ENCODE peak calls at places on chromosomes 2 and 18, in eight cellular contexts. K is CD8-positive, alpha-beta T cell; Y is heart right ventricle; Z is transverse colon; E is Calu3; W is breast epithelium; Q is tibial artery; R is AG04450. C is an unnamed sample.

GRCh38 chr2:64359892-64360657 is 93.9 kb upstream of the LGALSL start:
- DNase-seq in K (no peak), Y (peak; percentile 63), Z (peak; percentile 84), E (peak; percentile 86), W (peak; percentile 83), Q (peak; percentile 95), R (peak; percentile 63), C (peak; percentile 50)

GRCh38 chr18:31931163-31931885 is 11.6 kb downstream of the TRAPPC8 start:
- DNase-seq in K (no peak), Y (no peak), Z (no peak), E (peak; percentile 12), W (no peak), Q (no peak), R (no peak), C (no peak)

GRCh38 chr2:30871980-30872789 is 64.9 kb upstream of the CAPN13 start:
- DNase-seq in K (no peak), Y (peak; percentile 29), Z (no peak), E (no peak), W (no peak), Q (no peak), R (no peak), C (no peak)

GRCh38 chr18:76398899-76399612 is 96.0 kb downstream of the ZNF516 start:
- DNase-seq in K (peak; percentile 78), Y (peak; percentile 80), Z (peak; percentile 81), E (peak; percentile 77), W (peak; percentile 88), Q (peak; percentile 87), R (peak; percentile 49), C (peak; percentile 46)

GRCh38 chr2:1584051-1584531 is 160.2 kb downstream of the PXDN start:
- DNase-seq in K (no peak), Y (no peak), Z (no peak), E (no peak), W (peak; percentile 44), Q (peak; percentile 52), R (no peak), C (no peak)

GRCh38 chr2:1431886-1432400 is 18.7 kb downstream of the TPO start:
- DNase-seq in K (no peak), Y (no peak), Z (no peak), E (no peak), W (no peak), Q (no peak), R (no peak), C (no peak)

GRCh38 chr2:2157400-2157799 is 173.7 kb downstream of the MYT1L start:
- DNase-seq in K (no peak), Y (no peak), Z (no peak), E (no peak), W (no peak), Q (no peak), R (no peak), C (no peak)

GRCh38 chr18:111292-112014 is 46.9 kb upstream of the USP14 start:
- DNase-seq in K (peak; percentile 69), Y (peak; percentile 50), Z (peak; percentile 68), E (peak; percentile 89), W (no peak), Q (no peak), R (no peak), C (no peak)

GRCh38 chr2:160940699-160941098 is 219.5 kb upstream of the TANK start:
- DNase-seq in K (no peak), Y (no peak), Z (peak; percentile 19), E (peak; percentile 10), W (no peak), Q (no peak), R (no peak), C (no peak)

GRCh38 chr2:172674034-172674967 is 61.3 kb upstream of the RAPGEF4 start:
- DNase-seq in K (no peak), Y (peak; percentile 16), Z (no peak), E (no peak), W (no peak), Q (peak; percentile 65), R (no peak), C (no peak)

GRCh38 chr18:72492497-72492896 is 51.6 kb downstream of the CBLN2 start:
- DNase-seq in K (no peak), Y (no peak), Z (no peak), E (no peak), W (no peak), Q (no peak), R (no peak), C (no peak)

GRCh38 chr2:140869107-140869506 is 1261.7 kb downstream of the LRP1B start:
- DNase-seq in K (no peak), Y (no peak), Z (no peak), E (no peak), W (no peak), Q (no peak), R (no peak), C (no peak)

GRCh38 chr2:223082701-223083100 is 30.7 kb downstream of the KCNE4 start:
- DNase-seq in K (no peak), Y (no peak), Z (no peak), E (no peak), W (no peak), Q (no peak), R (no peak), C (no peak)

GRCh38 chr2:172281648-172282576 is 145.5 kb upstream of the ITGA6 start:
- DNase-seq in K (no peak), Y (no peak), Z (no peak), E (no peak), W (no peak), Q (no peak), R (peak; percentile 47), C (no peak)

GRCh38 chr2:41926614-41927580 is 120.9 kb upstream of the PKDCC start:
- DNase-seq in K (no peak), Y (no peak), Z (peak; percentile 37), E (no peak), W (peak; percentile 54), Q (peak; percentile 85), R (no peak), C (no peak)

GRCh38 chr2:15801904-15802303 is 138.4 kb upstream of the MYCN start:
- DNase-seq in K (no peak), Y (no peak), Z (no peak), E (no peak), W (no peak), Q (no peak), R (no peak), C (no peak)

GRCh38 chr2:105388971-105389381 is 9.9 kb downstream of the FHL2 start:
- DNase-seq in K (no peak), Y (no peak), Z (no peak), E (no peak), W (no peak), Q (no peak), R (peak; percentile 91), C (no peak)

GRCh38 chr2:128406629-128407252 is 88.1 kb upstream of the HS6ST1 start:
- DNase-seq in K (no peak), Y (no peak), Z (peak; percentile 6), E (no peak), W (no peak), Q (peak; percentile 55), R (no peak), C (no peak)

GRCh38 chr2:20609349-20609994 is 41.4 kb downstream of the HS1BP3 start:
- DNase-seq in K (no peak), Y (peak; percentile 80), Z (peak; percentile 42), E (no peak), W (peak; percentile 25), Q (no peak), R (no peak), C (no peak)

DNA sequence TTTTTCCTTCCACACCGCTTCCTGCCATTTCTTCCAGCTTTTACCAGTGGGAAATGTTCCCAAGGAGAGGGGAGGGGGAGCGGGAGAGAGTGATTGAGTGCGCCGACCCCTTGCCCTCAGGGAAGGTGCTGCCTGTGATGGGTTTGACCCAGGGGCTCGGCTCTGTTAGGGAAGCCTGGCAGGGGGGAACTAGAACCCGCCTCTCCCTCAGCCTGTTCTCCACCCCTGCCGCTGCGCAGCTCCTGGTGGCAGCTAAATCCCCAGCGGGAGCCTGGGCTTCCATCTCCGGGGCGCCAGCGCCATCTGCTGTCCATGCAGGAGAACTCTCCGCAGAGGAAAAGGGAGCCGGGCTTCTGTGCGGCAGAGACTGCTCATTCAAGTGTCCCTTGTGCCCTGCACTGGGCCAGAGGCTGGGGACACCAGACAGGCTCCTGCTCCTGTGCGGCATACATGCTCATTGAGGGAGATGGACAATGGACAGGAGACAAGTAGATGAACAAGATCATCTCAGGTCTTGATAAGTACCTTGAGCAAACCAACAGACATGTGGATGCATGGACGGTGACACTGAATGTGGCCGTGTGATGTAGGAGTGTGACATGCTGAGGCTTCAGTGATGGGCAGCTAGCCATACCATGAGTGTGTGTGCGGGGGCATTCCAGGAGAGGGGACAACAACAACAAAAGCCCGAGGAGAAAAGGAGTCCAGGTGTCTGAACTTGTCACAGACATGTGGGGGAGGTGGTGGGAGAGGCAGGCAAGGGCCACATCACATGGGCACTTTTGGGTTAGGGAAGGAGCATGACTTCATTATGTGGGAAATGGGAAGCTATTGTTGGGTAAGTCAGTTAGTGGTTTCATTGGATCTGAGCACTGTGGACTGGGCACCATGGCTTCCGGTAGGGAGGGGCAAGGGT is 13.3 kb downstream of the CHPF start:
- DNase-seq in K (peak; percentile 86), Y (peak; percentile 83), Z (peak; percentile 84), E (peak; percentile 95), W (peak; percentile 86), Q (peak; percentile 89), R (peak; percentile 59), C (peak; percentile 81)
- TF ChIP-seq CTCF in K (peak; percentile 98), Y (peak; percentile 97), Z (peak; percentile 98), E (peak; percentile 96), W (peak; percentile 99), Q (peak; percentile 99), R (peak; percentile 98), C (peak; percentile 95)

GRCh38 chr2:25159947-25160346 is 8.4 kb downstream of the POMC start:
- DNase-seq in K (no peak), Y (no peak), Z (no peak), E (no peak), W (no peak), Q (no peak), R (no peak), C (no peak)
- TF ChIP-seq CTCF in K (no peak), Y (no peak), Z (no peak), E (no peak), W (no peak), Q (no peak), R (peak; percentile 15), C (no peak)

DNA sequence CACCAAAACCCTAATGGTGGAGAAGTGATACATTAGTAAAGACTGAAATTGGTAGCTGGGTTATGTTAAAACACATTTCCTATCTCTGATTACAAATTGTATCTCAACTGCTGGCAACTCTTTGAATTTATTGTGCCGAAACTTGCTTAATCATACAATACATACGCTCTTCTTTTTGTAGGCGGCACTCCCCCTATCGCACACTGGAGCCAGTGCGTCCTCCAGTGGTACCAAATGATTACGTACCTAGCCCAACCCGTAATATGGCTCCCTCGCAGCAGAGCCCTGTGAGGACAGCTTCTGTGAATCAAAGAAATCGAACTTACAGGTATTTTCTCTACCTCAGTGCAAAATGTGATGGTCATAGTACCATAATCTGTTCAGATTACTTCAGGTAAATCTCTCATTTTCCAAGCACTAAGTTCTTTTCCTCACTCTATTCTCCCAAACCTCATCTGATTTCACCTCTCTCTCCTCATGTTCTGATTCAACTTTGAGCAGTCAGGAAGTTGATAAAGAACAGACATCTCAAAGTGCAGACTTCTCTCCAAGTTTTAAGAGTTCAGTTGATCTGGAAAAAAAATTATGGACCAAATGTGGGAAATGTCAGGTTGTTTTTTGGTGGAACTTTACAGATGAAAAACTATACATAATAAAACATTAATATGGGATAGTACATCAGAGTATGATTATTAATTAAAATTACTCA is 66.5 kb downstream of the ABI2 start:
- DNase-seq in K (no peak), Y (no peak), Z (no peak), E (no peak), W (no peak), Q (no peak), R (no peak), C (no peak)
- TF ChIP-seq CTCF in K (no peak), Y (no peak), Z (no peak), E (no peak), W (no peak), Q (no peak), R (no peak), C (peak; percentile 63)

GRCh38 chr18:68406761-68407160 is 308.1 kb downstream of the TMX3 start:
- DNase-seq in K (no peak), Y (no peak), Z (no peak), E (no peak), W (no peak), Q (no peak), R (no peak), C (no peak)
- TF ChIP-seq CTCF in K (no peak), Y (no peak), Z (no peak), E (no peak), W (no peak), Q (no peak), R (peak; percentile 28), C (no peak)